ENCODE peak calls at places on chromosomes 7 and 10, in four cellular contexts. I is HepG2; E is ovary; O is CD8-positive, alpha-beta memory T cell. V is an unnamed sample.

GRCh38 chr7:135001390-135002165 is 15.3 kb downstream of the AGBL3 start:
- DNase-seq in I (peak; percentile 34), E (no peak), O (no peak), V (no peak)

GRCh38 chr7:2444476-2444875 is 31.7 kb downstream of the GRIFIN start:
- DNase-seq in I (no peak), E (no peak), O (no peak), V (peak; percentile 35)

GRCh38 chr7:135755351-135755753 is 6.7 kb upstream of the FAM180A start:
- DNase-seq in I (no peak), E (no peak), O (no peak), V (peak; percentile 73)

GRCh38 chr10:74500806-74501205 is 325.6 kb upstream of the KAT6B start:
- DNase-seq in I (no peak), E (no peak), O (no peak), V (no peak)

GRCh38 chr10:60611291-60611747 is 167.0 kb upstream of the CDK1 start:
- DNase-seq in I (peak; percentile 15), E (no peak), O (no peak), V (no peak)

GRCh38 chr10:113142601-113143000 is 192.6 kb downstream of the TCF7L2 start:
- DNase-seq in I (no peak), E (no peak), O (no peak), V (no peak)

GRCh38 chr10:113844091-113844490 is 9.8 kb downstream of the DCLRE1A start:
- DNase-seq in I (no peak), E (no peak), O (no peak), V (no peak)

GRCh38 chr10:119219747-119220320 is 12.5 kb downstream of the GRK5 start:
- DNase-seq in I (no peak), E (no peak), O (no peak), V (no peak)

GRCh38 chr10:91653214-91653875 is 20.5 kb upstream of the PPP1R3C start:
- DNase-seq in I (no peak), E (no peak), O (no peak), V (no peak)

GRCh38 chr7:130560972-130561371 is 69.1 kb downstream of the MEST start:
- DNase-seq in I (peak; percentile 20), E (no peak), O (peak; percentile 0), V (no peak)

GRCh38 chr10:70272925-70273316 is 10.9 kb downstream of the NPFFR1 start:
- DNase-seq in I (no peak), E (no peak), O (peak; percentile 25), V (no peak)

GRCh38 chr10:99346247-99346646 is 17.1 kb downstream of the CNNM1 start:
- DNase-seq in I (no peak), E (no peak), O (no peak), V (no peak)

GRCh38 chr10:110168601-110169481 is 38.6 kb upstream of the MXI1 start:
- DNase-seq in I (peak; percentile 50), E (no peak), O (no peak), V (peak; percentile 25)

GRCh38 chr10:132616995-132617780 is 79.6 kb downstream of the INPP5A start:
- DNase-seq in I (no peak), E (peak; percentile 12), O (no peak), V (peak; percentile 35)

GRCh38 chr10:44369851-44370250 is 15.0 kb downstream of the CXCL12 start:
- DNase-seq in I (no peak), E (no peak), O (no peak), V (no peak)

GRCh38 chr10:128516180-128516579 is 390.0 kb upstream of the MKI67 start:
- DNase-seq in I (no peak), E (no peak), O (no peak), V (no peak)

GRCh38 chr10:69403519-69403918 is 13.2 kb downstream of the TACR2 start:
- DNase-seq in I (no peak), E (no peak), O (no peak), V (no peak)

GRCh38 chr7:28298870-28299484 is 113.3 kb upstream of the CREB5 start:
- DNase-seq in I (peak; percentile 29), E (peak; percentile 23), O (no peak), V (peak; percentile 24)

GRCh38 chr7:75986147-75986781 is 8.1 kb downstream of the TMEM120A start:
- DNase-seq in I (no peak), E (peak; percentile 45), O (no peak), V (peak; percentile 26)

GRCh38 chr7:151172273-151173141 is 5.0 kb upstream of the GBX1 start:
- DNase-seq in I (peak; percentile 53), E (peak; percentile 86), O (peak; percentile 72), V (peak; percentile 90)

GRCh38 chr7:23469150-23469960 is 936 bp downstream of the IGF2BP3 start:
- DNase-seq in I (no peak), E (no peak), O (peak; percentile 41), V (no peak)

GRCh38 chr7:67854236-67854635 is 857.6 kb downstream of the TYW1 start:
- DNase-seq in I (no peak), E (no peak), O (no peak), V (no peak)
- H3K27ac ChIP-seq in I (no peak overlapping the region), E (no peak overlapping the region), O (no peak overlapping the region), V (no peak overlapping the region)

DNA sequence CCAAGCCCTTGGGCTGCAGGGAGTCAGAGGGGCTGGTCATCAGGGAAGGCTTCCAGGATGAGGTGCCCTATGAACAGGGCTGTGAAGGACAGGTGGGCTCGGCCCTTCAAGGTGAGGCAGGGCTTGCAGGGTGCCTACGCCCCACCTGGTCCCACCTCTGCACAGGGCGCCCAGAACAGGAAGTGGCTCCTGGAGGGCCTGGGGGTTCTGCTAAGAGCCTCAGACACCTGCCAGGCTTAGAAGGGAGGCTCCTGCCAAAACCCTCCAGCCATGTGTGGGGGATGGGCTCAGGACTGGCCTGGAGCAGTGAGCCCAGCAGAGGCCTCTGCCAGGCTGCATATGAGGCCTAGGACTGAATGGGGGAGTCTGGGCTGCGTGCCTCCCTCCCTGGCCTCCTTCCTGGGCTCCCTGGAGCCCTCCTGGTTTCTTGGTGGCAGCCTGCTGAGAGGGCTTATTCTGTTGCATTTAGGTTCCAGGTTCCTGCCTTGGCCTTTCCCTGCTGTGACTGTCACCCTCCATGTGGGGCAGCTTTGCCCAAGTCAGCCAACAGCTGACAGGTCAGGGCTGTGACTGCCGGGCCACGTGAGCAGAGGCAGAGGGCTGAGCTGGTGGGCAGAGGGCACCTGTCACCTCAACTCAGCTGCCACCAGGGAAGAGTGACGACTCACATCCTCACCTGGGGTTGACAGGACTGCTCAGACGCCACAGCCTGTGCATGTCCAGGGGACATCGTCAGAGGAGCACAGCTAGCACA is 45.2 kb upstream of the MSMB start:
- DNase-seq in I (no peak), E (no peak), O (peak; percentile 55), V (no peak)
- H3K4me1 ChIP-seq in I (peaks cover 72% of the 10 kb centered on the region), E (no peaks in the 10 kb centered on the region), O (peaks cover 64% of the 10 kb centered on the region), V (no peaks in the 10 kb centered on the region)

GRCh38 chr7:79453266-79453557 is 255 bp downstream of the MAGI2 start:
- DNase-seq in I (no peak), E (no peak), O (no peak), V (no peak)
- H3K27ac ChIP-seq in I (peak overlapping the region; percentile 95), E (peak overlapping the region; percentile 93), O (no peak overlapping the region), V (peak overlapping the region; percentile 96)

GRCh38 chr7:111096997-111097396 is 6.1 kb downstream of the LRRN3 start:
- DNase-seq in I (no peak), E (no peak), O (no peak), V (no peak)
- H3K4me1 ChIP-seq in I (no peaks in the 10 kb centered on the region), E (peaks cover 1% of the 10 kb centered on the region), O (peaks cover 15% of the 10 kb centered on the region), V (peaks cover 10% of the 10 kb centered on the region)